ENCODE peak calls at places on chromosomes 2 and 18, in seven cellular contexts. D is GM12878, T is HepG2, R is GM12891, K is H1, Y is K562, H is SK-N-SH. E is an unnamed sample.

GRCh38 chr2:46267616-46268015 is 29.6 kb upstream of the EPAS1 start:
- DNase-seq in D (no peak), T (no peak), R (no peak), K (no peak), Y (no peak), H (no peak), E (no peak)

GRCh38 chr2:157741819-157742484 is 113.3 kb upstream of the ACVR1C start:
- DNase-seq in D (no peak), T (no peak), R (no peak), K (no peak), Y (no peak), H (no peak), E (no peak)

GRCh38 chr18:6660334-6660733 is 69.2 kb upstream of the ARHGAP28 start:
- DNase-seq in D (no peak), T (no peak), R (no peak), K (no peak), Y (no peak), H (no peak), E (no peak)

GRCh38 chr2:129737660-129738527 is 241.6 kb upstream of the RAB6C start:
- DNase-seq in D (no peak), T (no peak), R (no peak), K (no peak), Y (no peak), H (no peak), E (no peak)

GRCh38 chr2:148096012-148096411 is 75.1 kb downstream of the MBD5 start:
- DNase-seq in D (no peak), T (no peak), R (no peak), K (no peak), Y (no peak), H (no peak), E (no peak)

GRCh38 chr2:677056-677949 is at the start of gene TMEM18:
- DNase-seq in D (peak), T (peak), R (peak), K (peak), Y (peak), H (peak), E (peak)

GRCh38 chr2:7015007-7015950 is 98.1 kb downstream of the RNF144A start:
- DNase-seq in D (no peak), T (no peak), R (no peak), K (no peak), Y (no peak), H (peak), E (no peak)

GRCh38 chr18:24346254-24346653 is 51.4 kb downstream of the OSBPL1A start:
- DNase-seq in D (no peak), T (no peak), R (no peak), K (no peak), Y (no peak), H (no peak), E (no peak)

GRCh38 chr2:168116448-168116847 is 130.9 kb downstream of the STK39 start:
- DNase-seq in D (no peak), T (peak), R (no peak), K (no peak), Y (no peak), H (no peak), E (no peak)

GRCh38 chr2:20663196-20664070 is 3.5 kb upstream of the GDF7 start:
- DNase-seq in D (no peak), T (no peak), R (no peak), K (no peak), Y (no peak), H (peak), E (no peak)

GRCh38 chr2:136389809-136390208 is 271.9 kb upstream of the CXCR4 start:
- DNase-seq in D (no peak), T (no peak), R (no peak), K (no peak), Y (no peak), H (no peak), E (no peak)

GRCh38 chr2:117523267-117523666 is 291.2 kb upstream of the DDX18 start:
- DNase-seq in D (no peak), T (no peak), R (no peak), K (no peak), Y (no peak), H (peak), E (no peak)

GRCh38 chr2:63058149-63058741 is 7.6 kb downstream of the OTX1 start:
- DNase-seq in D (no peak), T (no peak), R (no peak), K (peak), Y (no peak), H (peak), E (no peak)

GRCh38 chr2:121260370-121261154 is 24.4 kb downstream of the TFCP2L1 start:
- DNase-seq in D (no peak), T (no peak), R (no peak), K (no peak), Y (no peak), H (peak), E (no peak)

GRCh38 chr2:71082402-71083252 is 14.2 kb downstream of the NAGK start:
- DNase-seq in D (no peak), T (no peak), R (no peak), K (no peak), Y (no peak), H (no peak), E (no peak)

GRCh38 chr2:149825473-149825872 is 237.9 kb upstream of the MMADHC start:
- DNase-seq in D (no peak), T (no peak), R (no peak), K (no peak), Y (no peak), H (no peak), E (no peak)

GRCh38 chr2:226362991-226363390 is 436.6 kb downstream of the IRS1 start:
- DNase-seq in D (no peak), T (no peak), R (no peak), K (no peak), Y (no peak), H (no peak), E (no peak)

GRCh38 chr18:59200787-59201186 is 19.2 kb upstream of the GRP start:
- DNase-seq in D (no peak), T (no peak), R (no peak), K (no peak), Y (no peak), H (no peak), E (no peak)

GRCh38 chr18:25351773-25352628 is at the start of gene ZNF521:
- DNase-seq in D (no peak), T (peak), R (peak), K (peak), Y (peak), H (peak), E (peak)

GRCh38 chr2:43218550-43219382 is 7.6 kb downstream of the ZFP36L2 start:
- DNase-seq in D (no peak), T (peak), R (no peak), K (no peak), Y (peak), H (no peak), E (no peak)

GRCh38 chr2:207892676-207893402 is 123.1 kb upstream of the FZD5 start:
- DNase-seq in D (no peak), T (no peak), R (no peak), K (no peak), Y (no peak), H (no peak), E (no peak)

GRCh38 chr2:23925702-23926288 is 1.1 kb downstream of the ATAD2B start:
- DNase-seq in D (peak), T (peak), R (peak), K (no peak), Y (peak), H (no peak), E (peak)

GRCh38 chr2:23480991-23481797 is 96.2 kb downstream of the KLHL29 start:
- DNase-seq in D (no peak), T (peak), R (no peak), K (no peak), Y (no peak), H (no peak), E (no peak)

GRCh38 chr18:65567372-65567771 is 183.4 kb upstream of the CDH7 start:
- DNase-seq in D (no peak), T (peak), R (no peak), K (no peak), Y (no peak), H (peak), E (no peak)

GRCh38 chr18:46677609-46678470 is 20.8 kb upstream of the LOXHD1 start:
- DNase-seq in D (no peak), T (no peak), R (no peak), K (no peak), Y (no peak), H (peak), E (no peak)

GRCh38 chr2:202808754-202809153 is 62.8 kb downstream of the ICA1L start:
- DNase-seq in D (no peak), T (no peak), R (no peak), K (no peak), Y (no peak), H (no peak), E (no peak)

GRCh38 chr2:33317369-33318015 is 159.0 kb upstream of the RASGRP3 start:
- DNase-seq in D (no peak), T (no peak), R (no peak), K (no peak), Y (no peak), H (no peak), E (no peak)

GRCh38 chr2:144376926-144377325 is 143.0 kb downstream of the ZEB2 start:
- DNase-seq in D (no peak), T (no peak), R (no peak), K (no peak), Y (no peak), H (no peak), E (no peak)

GRCh38 chr2:144378551-144378950 is 141.4 kb downstream of the ZEB2 start:
- DNase-seq in D (no peak), T (no peak), R (no peak), K (no peak), Y (no peak), H (no peak), E (no peak)

GRCh38 chr2:144376475-144376874 is 143.4 kb downstream of the ZEB2 start:
- DNase-seq in D (no peak), T (no peak), R (no peak), K (no peak), Y (no peak), H (no peak), E (no peak)

GRCh38 chr2:144379891-144380311 is 140.0 kb downstream of the ZEB2 start:
- DNase-seq in D (no peak), T (no peak), R (no peak), K (no peak), Y (no peak), H (no peak), E (no peak)

GRCh38 chr2:144377929-144378328 is 142.0 kb downstream of the ZEB2 start:
- DNase-seq in D (no peak), T (no peak), R (no peak), K (no peak), Y (peak), H (no peak), E (no peak)
- TF ChIP-seq TAF1 in D (no peak), T (no peak), R (no peak), K (no peak), Y (no peak), H (no peak), E (no peak)

DNA sequence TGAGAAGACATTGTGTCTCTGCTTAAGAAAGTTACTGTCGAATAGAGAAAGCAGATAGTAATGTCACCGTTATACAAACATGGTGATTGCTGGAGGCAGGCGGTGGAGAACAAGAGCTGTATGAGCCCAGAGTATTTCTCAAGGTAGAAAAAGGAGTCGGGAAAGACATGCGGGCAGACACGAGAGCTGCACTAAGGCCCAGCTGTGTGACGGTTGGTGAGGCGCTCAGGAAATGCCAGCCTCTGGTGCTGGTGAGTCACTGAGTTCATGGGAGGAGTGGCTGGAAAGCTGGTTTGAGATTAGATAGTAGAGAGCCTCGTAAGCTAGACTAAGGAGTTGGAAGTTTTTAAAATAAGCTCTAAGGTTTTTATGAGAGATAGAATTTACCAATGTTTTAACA is 390.9 kb upstream of the TRIB2 start:
- DNase-seq in D (no peak), T (no peak), R (no peak), K (no peak), Y (no peak), H (no peak), E (no peak)
- TF ChIP-seq TAF1 in D (no peak), T (no peak), R (no peak), K (no peak), Y (no peak), H (no peak), E (no peak)

DNA sequence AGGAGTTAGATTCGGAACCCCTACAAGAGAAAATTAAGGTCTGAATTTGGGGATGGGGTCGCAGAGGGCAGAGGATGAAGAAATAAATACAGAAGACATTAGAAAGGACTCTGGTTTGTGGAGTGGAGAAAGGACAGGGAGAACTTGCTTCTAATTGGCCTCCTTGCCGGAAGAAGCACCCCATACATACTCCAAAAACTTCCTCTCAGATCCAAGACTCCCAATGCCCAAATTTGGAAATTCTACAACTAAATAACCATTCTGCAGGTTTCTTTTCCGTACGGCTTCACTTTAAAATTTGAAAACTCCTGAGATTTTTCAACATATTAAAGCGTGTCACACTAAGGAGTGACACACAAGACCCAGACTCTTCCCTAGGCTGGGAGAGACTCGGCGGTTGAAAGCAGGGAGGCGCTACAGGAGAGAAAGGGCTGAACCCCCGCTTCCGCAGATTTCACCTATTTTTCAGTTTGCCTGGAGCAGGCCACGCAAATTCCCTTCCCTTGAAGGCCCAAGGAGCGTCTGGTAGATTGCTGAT is 478 bp downstream of the CLHC1 start:
- DNase-seq in D (no peak), T (no peak), R (no peak), K (no peak), Y (peak), H (no peak), E (no peak)
- TF ChIP-seq TAF1 in D (no peak), T (no peak), R (no peak), K (no peak), Y (no peak), H (no peak), E (no peak)

GRCh38 chr18:77056399-77057015 is 76.1 kb downstream of the MBP start:
- DNase-seq in D (no peak), T (peak), R (no peak), K (no peak), Y (no peak), H (no peak), E (no peak)
- TF ChIP-seq TAF1 in D (no peak), T (no peak), R (no peak), K (no peak), Y (no peak), H (no peak), E (no peak)

GRCh38 chr2:155810411-155810810 is 522.1 kb downstream of the NR4A2 start:
- DNase-seq in D (no peak), T (no peak), R (no peak), K (no peak), Y (no peak), H (no peak), E (no peak)

GRCh38 chr2:155815275-155815674 is 517.2 kb downstream of the NR4A2 start:
- DNase-seq in D (no peak), T (no peak), R (no peak), K (no peak), Y (no peak), H (no peak), E (no peak)

DNA sequence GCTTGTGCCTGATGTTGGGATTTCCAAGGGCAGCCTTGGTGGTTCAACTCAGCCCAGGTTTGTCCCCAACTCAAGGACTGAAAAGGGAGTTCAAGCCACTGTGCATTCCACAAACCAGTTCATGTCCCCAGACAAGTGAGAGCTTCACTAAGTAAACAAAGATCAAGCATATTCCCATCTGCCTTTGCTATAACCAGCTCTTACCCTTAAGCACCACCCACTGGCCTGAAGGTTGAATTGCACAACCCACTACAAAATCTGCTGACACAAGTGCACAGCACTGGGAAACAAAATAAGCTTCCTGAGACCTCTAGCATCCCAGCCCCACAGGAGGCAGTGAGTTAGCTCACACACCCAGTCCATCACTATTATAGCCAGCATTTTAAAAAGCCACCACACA is 516.7 kb downstream of the NR4A2 start:
- DNase-seq in D (peak), T (peak), R (peak), K (peak), Y (peak), H (peak), E (no peak)
- TF ChIP-seq TAF1 in D (no peak), T (no peak), R (no peak), K (no peak), Y (no peak), H (no peak), E (no peak)

DNA sequence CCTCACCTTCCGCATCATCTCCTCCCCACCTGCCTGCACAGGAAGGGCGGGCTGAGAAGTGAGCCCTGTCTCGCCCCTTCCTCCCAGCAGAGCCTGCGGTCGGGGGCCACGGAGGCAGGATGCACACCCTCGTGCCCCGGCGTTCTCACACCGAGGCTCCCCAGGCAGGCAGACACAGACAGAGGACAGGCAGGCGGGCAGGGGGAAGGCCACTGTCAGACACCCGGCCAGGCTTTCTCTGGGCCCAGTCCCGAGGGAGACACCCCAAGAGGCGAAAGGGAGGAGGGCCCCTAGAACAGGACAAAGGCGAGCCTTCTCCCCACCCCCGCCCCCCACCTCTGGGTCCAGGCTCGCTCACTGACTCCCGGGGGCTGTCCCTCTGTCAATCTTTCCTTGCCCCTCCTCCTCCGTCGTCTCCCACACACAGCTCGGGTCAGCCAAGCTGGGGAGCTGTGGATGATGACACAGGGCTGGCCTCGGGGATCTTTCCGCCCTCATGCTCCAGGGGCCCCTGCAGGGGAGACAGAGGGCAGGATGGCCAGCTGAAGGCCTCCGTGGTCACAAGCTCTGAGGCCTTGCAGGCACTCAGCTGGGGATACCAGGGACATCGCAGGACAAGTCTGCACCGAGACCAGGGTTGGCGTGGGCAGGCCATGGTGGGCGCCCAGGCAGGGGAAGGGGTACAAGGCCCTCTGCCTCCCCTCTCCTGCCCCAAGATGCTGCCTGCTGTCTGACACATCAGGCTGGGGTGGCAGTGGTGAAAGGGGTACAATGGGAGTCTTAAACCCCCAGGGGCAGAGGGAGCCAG is 24.9 kb downstream of the BIN1 start:
- DNase-seq in D (no peak), T (no peak), R (peak), K (no peak), Y (peak), H (no peak), E (peak)
- TF ChIP-seq TAF1 in D (peak), T (no peak), R (no peak), K (no peak), Y (no peak), H (no peak), E (no peak)

DNA sequence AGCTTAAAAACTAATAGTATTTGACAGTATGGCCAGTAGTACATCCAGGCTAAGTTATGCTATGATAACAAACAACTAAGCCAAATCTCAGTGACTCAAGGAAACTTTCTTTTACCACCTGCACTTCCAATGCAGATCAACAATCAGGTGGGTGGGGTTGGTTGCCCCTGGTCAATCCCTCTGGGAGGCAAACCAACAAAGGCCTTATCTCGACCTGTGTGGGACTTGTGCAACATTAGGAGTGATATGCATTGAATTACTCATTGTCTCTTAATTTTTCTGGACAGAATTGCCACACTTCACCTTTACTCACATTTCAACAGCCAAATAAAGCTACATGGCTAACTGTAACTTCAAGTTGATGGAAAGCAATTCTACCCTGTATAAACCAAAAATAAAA is 1049.3 kb upstream of the CDH2 start:
- DNase-seq in D (no peak), T (no peak), R (no peak), K (no peak), Y (no peak), H (no peak), E (no peak)
- TF ChIP-seq TAF1 in D (no peak), T (no peak), R (no peak), K (no peak), Y (no peak), H (no peak), E (no peak)

DNA sequence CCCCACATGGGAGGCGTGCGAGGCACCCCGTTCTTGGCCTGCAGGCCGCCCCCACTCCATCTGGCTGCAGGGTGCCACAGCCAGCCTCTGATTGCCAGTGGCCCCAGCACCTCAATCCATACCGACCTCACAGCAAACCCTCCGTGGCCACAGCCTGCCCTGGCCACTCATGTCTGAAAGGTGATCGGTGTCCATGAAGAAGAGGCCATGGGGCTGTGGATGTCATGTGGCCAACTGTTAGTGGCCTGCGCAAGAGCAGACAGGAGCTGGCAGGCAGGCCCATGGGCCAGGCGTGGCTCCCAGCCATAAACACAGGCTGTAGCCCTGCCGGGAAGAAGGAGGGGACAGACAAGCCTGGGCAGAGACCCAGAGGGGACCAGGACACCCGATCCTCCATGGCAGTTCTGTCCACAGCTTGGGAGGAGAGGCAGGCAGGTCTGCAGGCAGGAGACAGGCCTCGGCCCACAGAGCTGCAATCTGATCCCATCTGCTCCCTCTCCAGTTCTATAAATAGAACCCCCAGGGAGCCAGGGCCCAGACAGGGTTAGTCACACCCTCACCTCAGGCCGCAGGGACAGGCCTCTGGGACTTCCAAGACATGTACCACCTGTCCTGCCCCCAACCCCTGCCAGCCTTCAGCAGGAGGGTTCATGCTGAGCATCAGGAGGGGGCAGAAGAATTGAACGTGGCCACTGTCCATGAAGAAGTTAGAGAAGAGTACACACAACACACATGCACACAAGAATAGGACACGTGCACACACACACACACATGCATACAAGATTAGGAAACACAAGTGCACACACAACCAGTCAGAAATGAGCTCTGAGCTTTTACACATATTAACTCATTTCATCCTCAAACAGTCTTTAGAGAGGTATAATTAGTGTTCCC is 16.9 kb downstream of the STEAP3 start:
- DNase-seq in D (no peak), T (peak), R (no peak), K (no peak), Y (peak), H (peak), E (no peak)
- TF ChIP-seq TAF1 in D (no peak), T (no peak), R (no peak), K (no peak), Y (no peak), H (no peak), E (no peak)

GRCh38 chr18:64201781-64202180 is 52.9 kb upstream of the LINC00305 start:
- DNase-seq in D (no peak), T (no peak), R (no peak), K (no peak), Y (no peak), H (no peak), E (no peak)
- TF ChIP-seq TAF1 in D (no peak), T (no peak), R (no peak), K (no peak), Y (no peak), H (no peak), E (no peak)

E was measured in GM12892.